ENCODE peak calls at places on chromosomes 1 and 21, in nine cellular contexts. One of them, this sample, is unnamed.

GRCh38 chr1:108053291-108054023 is 88.5 kb upstream of the VAV3 start:
- DNase-seq in spleen: no peak
- DNase-seq in tibial artery: no peak
- DNase-seq in NCI-H1092: no peak
- DNase-seq in stimulated activated effector memory CD8-positive, alpha-beta T cell treated with anti-CD3 and anti-CD28 coated beads, Interleukin-12 subunit alpha, Interleukin-12 subunit beta, amount 100 ng/mL, for 72 hours: no peak
- DNase-seq in CD4-positive, alpha-beta T cell: no peak
- DNase-seq in H9: no peak
- DNase-seq in NCI-H510A: no peak
- DNase-seq in NCI-H2081: no peak
- DNase-seq in this sample: no peak

GRCh38 chr1:119953266-119953998 is 57.1 kb upstream of the ADAM30 start:
- DNase-seq in spleen: no peak
- DNase-seq in NCI-H1092: no peak
- DNase-seq in tibial artery: no peak
- DNase-seq in H9: no peak
- DNase-seq in NCI-H510A: no peak
- DNase-seq in stimulated activated effector memory CD8-positive, alpha-beta T cell treated with anti-CD3 and anti-CD28 coated beads, Interleukin-12 subunit alpha, Interleukin-12 subunit beta, amount 100 ng/mL, for 72 hours: no peak
- DNase-seq in CD4-positive, alpha-beta T cell: no peak
- DNase-seq in NCI-H2081: no peak
- DNase-seq in this sample: no peak

GRCh38 chr21:21737186-21737585 is 739.0 kb downstream of the NCAM2 start:
- DNase-seq in NCI-H1092: no peak
- DNase-seq in CD4-positive, alpha-beta T cell: no peak
- DNase-seq in NCI-H2081: no peak
- DNase-seq in NCI-H510A: no peak
- DNase-seq in stimulated activated effector memory CD8-positive, alpha-beta T cell treated with anti-CD3 and anti-CD28 coated beads, Interleukin-12 subunit alpha, Interleukin-12 subunit beta, amount 100 ng/mL, for 72 hours: no peak
- DNase-seq in spleen: no peak
- DNase-seq in tibial artery: no peak
- DNase-seq in H9: no peak
- DNase-seq in this sample: no peak

GRCh38 chr1:157806431-157807149 is 13.3 kb downstream of the FCRL1 start:
- DNase-seq in tibial artery: no peak
- DNase-seq in stimulated activated effector memory CD8-positive, alpha-beta T cell treated with anti-CD3 and anti-CD28 coated beads, Interleukin-12 subunit alpha, Interleukin-12 subunit beta, amount 100 ng/mL, for 72 hours: no peak
- DNase-seq in NCI-H2081: no peak
- DNase-seq in NCI-H510A: no peak
- DNase-seq in NCI-H1092: no peak
- DNase-seq in spleen: peak
- DNase-seq in H9: no peak
- DNase-seq in CD4-positive, alpha-beta T cell: no peak
- DNase-seq in this sample: peak

GRCh38 chr1:230752407-230752806 is 5.2 kb downstream of the CAPN9 start:
- DNase-seq in NCI-H510A: peak
- DNase-seq in spleen: peak
- DNase-seq in tibial artery: no peak
- DNase-seq in H9: peak
- DNase-seq in NCI-H1092: peak
- DNase-seq in CD4-positive, alpha-beta T cell: no peak
- DNase-seq in NCI-H2081: no peak
- DNase-seq in stimulated activated effector memory CD8-positive, alpha-beta T cell treated with anti-CD3 and anti-CD28 coated beads, Interleukin-12 subunit alpha, Interleukin-12 subunit beta, amount 100 ng/mL, for 72 hours: no peak
- DNase-seq in this sample: no peak

GRCh38 chr1:192807968-192808587 is 761 bp upstream of the RGS2 start:
- DNase-seq in tibial artery: no peak
- DNase-seq in spleen: no peak
- DNase-seq in NCI-H2081: peak
- DNase-seq in stimulated activated effector memory CD8-positive, alpha-beta T cell treated with anti-CD3 and anti-CD28 coated beads, Interleukin-12 subunit alpha, Interleukin-12 subunit beta, amount 100 ng/mL, for 72 hours: no peak
- DNase-seq in NCI-H1092: peak
- DNase-seq in CD4-positive, alpha-beta T cell: no peak
- DNase-seq in H9: no peak
- DNase-seq in NCI-H510A: no peak
- DNase-seq in this sample: no peak

GRCh38 chr1:14486401-14487110 is 111.9 kb upstream of the KAZN start:
- DNase-seq in NCI-H2081: no peak
- DNase-seq in H9: no peak
- DNase-seq in stimulated activated effector memory CD8-positive, alpha-beta T cell treated with anti-CD3 and anti-CD28 coated beads, Interleukin-12 subunit alpha, Interleukin-12 subunit beta, amount 100 ng/mL, for 72 hours: no peak
- DNase-seq in NCI-H510A: no peak
- DNase-seq in tibial artery: peak
- DNase-seq in NCI-H1092: no peak
- DNase-seq in spleen: no peak
- DNase-seq in CD4-positive, alpha-beta T cell: no peak
- DNase-seq in this sample: no peak

GRCh38 chr1:85328713-85329376 is 52.4 kb upstream of the BCL10 start:
- DNase-seq in CD4-positive, alpha-beta T cell: no peak
- DNase-seq in NCI-H1092: no peak
- DNase-seq in NCI-H510A: no peak
- DNase-seq in H9: peak
- DNase-seq in spleen: no peak
- DNase-seq in tibial artery: no peak
- DNase-seq in stimulated activated effector memory CD8-positive, alpha-beta T cell treated with anti-CD3 and anti-CD28 coated beads, Interleukin-12 subunit alpha, Interleukin-12 subunit beta, amount 100 ng/mL, for 72 hours: no peak
- DNase-seq in NCI-H2081: no peak
- DNase-seq in this sample: no peak

GRCh38 chr1:246566128-246566807 is at the start of the genes CNST and TFB2M:
- DNase-seq in NCI-H1092: peak
- DNase-seq in stimulated activated effector memory CD8-positive, alpha-beta T cell treated with anti-CD3 and anti-CD28 coated beads, Interleukin-12 subunit alpha, Interleukin-12 subunit beta, amount 100 ng/mL, for 72 hours: peak
- DNase-seq in NCI-H2081: peak
- DNase-seq in spleen: peak
- DNase-seq in NCI-H510A: peak
- DNase-seq in CD4-positive, alpha-beta T cell: peak
- DNase-seq in tibial artery: peak
- DNase-seq in H9: peak
- DNase-seq in this sample: peak

GRCh38 chr1:85049735-85050166 is 1.5 kb upstream of the MCOLN3 start:
- DNase-seq in tibial artery: no peak
- DNase-seq in NCI-H1092: no peak
- DNase-seq in NCI-H510A: no peak
- DNase-seq in spleen: no peak
- DNase-seq in stimulated activated effector memory CD8-positive, alpha-beta T cell treated with anti-CD3 and anti-CD28 coated beads, Interleukin-12 subunit alpha, Interleukin-12 subunit beta, amount 100 ng/mL, for 72 hours: no peak
- DNase-seq in NCI-H2081: no peak
- DNase-seq in H9: peak
- DNase-seq in CD4-positive, alpha-beta T cell: no peak
- DNase-seq in this sample: no peak

GRCh38 chr1:196361112-196361714 is 247.0 kb downstream of the KCNT2 start:
- DNase-seq in NCI-H510A: no peak
- DNase-seq in NCI-H1092: no peak
- DNase-seq in NCI-H2081: no peak
- DNase-seq in CD4-positive, alpha-beta T cell: no peak
- DNase-seq in stimulated activated effector memory CD8-positive, alpha-beta T cell treated with anti-CD3 and anti-CD28 coated beads, Interleukin-12 subunit alpha, Interleukin-12 subunit beta, amount 100 ng/mL, for 72 hours: no peak
- DNase-seq in H9: no peak
- DNase-seq in spleen: no peak
- DNase-seq in tibial artery: no peak
- DNase-seq in this sample: no peak

GRCh38 chr1:35894183-35894582 is 11.2 kb downstream of the AGO1 start:
- DNase-seq in CD4-positive, alpha-beta T cell: no peak
- DNase-seq in stimulated activated effector memory CD8-positive, alpha-beta T cell treated with anti-CD3 and anti-CD28 coated beads, Interleukin-12 subunit alpha, Interleukin-12 subunit beta, amount 100 ng/mL, for 72 hours: no peak
- DNase-seq in tibial artery: no peak
- DNase-seq in NCI-H2081: no peak
- DNase-seq in H9: no peak
- DNase-seq in NCI-H510A: no peak
- DNase-seq in NCI-H1092: no peak
- DNase-seq in spleen: peak
- DNase-seq in this sample: peak

GRCh38 chr1:44010935-44011610 is 19.7 kb downstream of the CCDC24 start:
- DNase-seq in H9: no peak
- DNase-seq in spleen: no peak
- DNase-seq in NCI-H1092: no peak
- DNase-seq in CD4-positive, alpha-beta T cell: no peak
- DNase-seq in NCI-H510A: no peak
- DNase-seq in NCI-H2081: no peak
- DNase-seq in stimulated activated effector memory CD8-positive, alpha-beta T cell treated with anti-CD3 and anti-CD28 coated beads, Interleukin-12 subunit alpha, Interleukin-12 subunit beta, amount 100 ng/mL, for 72 hours: no peak
- DNase-seq in tibial artery: no peak
- DNase-seq in this sample: no peak

GRCh38 chr1:188489336-188490112 is 1660.8 kb downstream of the PLA2G4A start:
- DNase-seq in spleen: no peak
- DNase-seq in stimulated activated effector memory CD8-positive, alpha-beta T cell treated with anti-CD3 and anti-CD28 coated beads, Interleukin-12 subunit alpha, Interleukin-12 subunit beta, amount 100 ng/mL, for 72 hours: no peak
- DNase-seq in H9: peak
- DNase-seq in tibial artery: no peak
- DNase-seq in NCI-H2081: no peak
- DNase-seq in CD4-positive, alpha-beta T cell: no peak
- DNase-seq in NCI-H1092: no peak
- DNase-seq in NCI-H510A: no peak
- DNase-seq in this sample: no peak

GRCh38 chr1:30513396-30514136 is 209.8 kb downstream of the MATN1 start:
- DNase-seq in H9: peak
- DNase-seq in tibial artery: peak
- DNase-seq in spleen: peak
- DNase-seq in NCI-H1092: no peak
- DNase-seq in NCI-H510A: no peak
- DNase-seq in stimulated activated effector memory CD8-positive, alpha-beta T cell treated with anti-CD3 and anti-CD28 coated beads, Interleukin-12 subunit alpha, Interleukin-12 subunit beta, amount 100 ng/mL, for 72 hours: peak
- DNase-seq in NCI-H2081: no peak
- DNase-seq in CD4-positive, alpha-beta T cell: no peak
- DNase-seq in this sample: peak

GRCh38 chr1:10911274-10912166 is 100.9 kb upstream of the TARDBP start:
- DNase-seq in NCI-H2081: no peak
- DNase-seq in spleen: peak
- DNase-seq in stimulated activated effector memory CD8-positive, alpha-beta T cell treated with anti-CD3 and anti-CD28 coated beads, Interleukin-12 subunit alpha, Interleukin-12 subunit beta, amount 100 ng/mL, for 72 hours: no peak
- DNase-seq in CD4-positive, alpha-beta T cell: no peak
- DNase-seq in tibial artery: no peak
- DNase-seq in NCI-H510A: no peak
- DNase-seq in NCI-H1092: no peak
- DNase-seq in H9: no peak
- DNase-seq in this sample: no peak

GRCh38 chr21:17802568-17802967 is 16.6 kb downstream of the C21orf91 start:
- DNase-seq in H9: no peak
- DNase-seq in NCI-H1092: no peak
- DNase-seq in CD4-positive, alpha-beta T cell: no peak
- DNase-seq in stimulated activated effector memory CD8-positive, alpha-beta T cell treated with anti-CD3 and anti-CD28 coated beads, Interleukin-12 subunit alpha, Interleukin-12 subunit beta, amount 100 ng/mL, for 72 hours: no peak
- DNase-seq in tibial artery: no peak
- DNase-seq in NCI-H2081: no peak
- DNase-seq in spleen: no peak
- DNase-seq in NCI-H510A: no peak
- DNase-seq in this sample: no peak

GRCh38 chr21:28615276-28615675 is 377.4 kb downstream of the LTN1 start:
- DNase-seq in NCI-H1092: no peak
- DNase-seq in spleen: no peak
- DNase-seq in H9: no peak
- DNase-seq in NCI-H510A: no peak
- DNase-seq in NCI-H2081: no peak
- DNase-seq in tibial artery: no peak
- DNase-seq in CD4-positive, alpha-beta T cell: no peak
- DNase-seq in stimulated activated effector memory CD8-positive, alpha-beta T cell treated with anti-CD3 and anti-CD28 coated beads, Interleukin-12 subunit alpha, Interleukin-12 subunit beta, amount 100 ng/mL, for 72 hours: no peak
- DNase-seq in this sample: no peak

GRCh38 chr1:48223372-48224081 is 1.0 kb downstream of the SLC5A9 start:
- DNase-seq in spleen: no peak
- DNase-seq in H9: no peak
- DNase-seq in NCI-H1092: no peak
- DNase-seq in NCI-H2081: peak
- DNase-seq in CD4-positive, alpha-beta T cell: no peak
- DNase-seq in stimulated activated effector memory CD8-positive, alpha-beta T cell treated with anti-CD3 and anti-CD28 coated beads, Interleukin-12 subunit alpha, Interleukin-12 subunit beta, amount 100 ng/mL, for 72 hours: no peak
- DNase-seq in NCI-H510A: no peak
- DNase-seq in tibial artery: no peak
- DNase-seq in this sample: no peak

GRCh38 chr21:19992540-19992939 is 1005.7 kb upstream of the NCAM2 start:
- DNase-seq in spleen: no peak
- DNase-seq in stimulated activated effector memory CD8-positive, alpha-beta T cell treated with anti-CD3 and anti-CD28 coated beads, Interleukin-12 subunit alpha, Interleukin-12 subunit beta, amount 100 ng/mL, for 72 hours: no peak
- DNase-seq in CD4-positive, alpha-beta T cell: no peak
- DNase-seq in H9: no peak
- DNase-seq in NCI-H1092: no peak
- DNase-seq in NCI-H510A: no peak
- DNase-seq in NCI-H2081: no peak
- DNase-seq in tibial artery: no peak
- DNase-seq in this sample: no peak

GRCh38 chr1:57748696-57749095 is 324.8 kb upstream of the DAB1 start:
- DNase-seq in NCI-H510A: no peak
- DNase-seq in spleen: no peak
- DNase-seq in NCI-H1092: no peak
- DNase-seq in tibial artery: no peak
- DNase-seq in NCI-H2081: no peak
- DNase-seq in CD4-positive, alpha-beta T cell: no peak
- DNase-seq in H9: no peak
- DNase-seq in stimulated activated effector memory CD8-positive, alpha-beta T cell treated with anti-CD3 and anti-CD28 coated beads, Interleukin-12 subunit alpha, Interleukin-12 subunit beta, amount 100 ng/mL, for 72 hours: no peak
- DNase-seq in this sample: no peak

GRCh38 chr21:45869121-45870007 is 112.2 kb upstream of the COL6A1 start:
- DNase-seq in NCI-H1092: no peak
- DNase-seq in tibial artery: no peak
- DNase-seq in H9: peak
- DNase-seq in NCI-H2081: no peak
- DNase-seq in spleen: peak
- DNase-seq in CD4-positive, alpha-beta T cell: no peak
- DNase-seq in stimulated activated effector memory CD8-positive, alpha-beta T cell treated with anti-CD3 and anti-CD28 coated beads, Interleukin-12 subunit alpha, Interleukin-12 subunit beta, amount 100 ng/mL, for 72 hours: no peak
- DNase-seq in NCI-H510A: no peak
- DNase-seq in this sample: no peak

GRCh38 chr1:213326666-213327317 is 275.8 kb downstream of the RPS6KC1 start:
- DNase-seq in CD4-positive, alpha-beta T cell: no peak
- DNase-seq in spleen: no peak
- DNase-seq in stimulated activated effector memory CD8-positive, alpha-beta T cell treated with anti-CD3 and anti-CD28 coated beads, Interleukin-12 subunit alpha, Interleukin-12 subunit beta, amount 100 ng/mL, for 72 hours: no peak
- DNase-seq in NCI-H510A: no peak
- DNase-seq in H9: no peak
- DNase-seq in NCI-H2081: no peak
- DNase-seq in tibial artery: peak
- DNase-seq in NCI-H1092: no peak
- DNase-seq in this sample: no peak

GRCh38 chr1:98304888-98305287 is 356.6 kb upstream of the SNX7 start:
- DNase-seq in NCI-H2081: no peak
- DNase-seq in tibial artery: no peak
- DNase-seq in H9: no peak
- DNase-seq in NCI-H510A: no peak
- DNase-seq in NCI-H1092: no peak
- DNase-seq in spleen: no peak
- DNase-seq in stimulated activated effector memory CD8-positive, alpha-beta T cell treated with anti-CD3 and anti-CD28 coated beads, Interleukin-12 subunit alpha, Interleukin-12 subunit beta, amount 100 ng/mL, for 72 hours: no peak
- DNase-seq in CD4-positive, alpha-beta T cell: no peak
- DNase-seq in this sample: no peak

GRCh38 chr1:178532392-178532791 is 19.5 kb downstream of the TEX35 start:
- DNase-seq in CD4-positive, alpha-beta T cell: peak
- DNase-seq in NCI-H1092: peak
- DNase-seq in stimulated activated effector memory CD8-positive, alpha-beta T cell treated with anti-CD3 and anti-CD28 coated beads, Interleukin-12 subunit alpha, Interleukin-12 subunit beta, amount 100 ng/mL, for 72 hours: peak
- DNase-seq in NCI-H2081: peak
- DNase-seq in H9: peak
- DNase-seq in NCI-H510A: peak
- DNase-seq in tibial artery: peak
- DNase-seq in spleen: peak
- DNase-seq in this sample: peak

GRCh38 chr1:6220236-6220635 is 14.3 kb downstream of the RNF207 start:
- DNase-seq in stimulated activated effector memory CD8-positive, alpha-beta T cell treated with anti-CD3 and anti-CD28 coated beads, Interleukin-12 subunit alpha, Interleukin-12 subunit beta, amount 100 ng/mL, for 72 hours: no peak
- DNase-seq in NCI-H2081: no peak
- DNase-seq in NCI-H1092: no peak
- DNase-seq in H9: no peak
- DNase-seq in spleen: no peak
- DNase-seq in tibial artery: no peak
- DNase-seq in CD4-positive, alpha-beta T cell: no peak
- DNase-seq in NCI-H510A: no peak
- DNase-seq in this sample: no peak

GRCh38 chr21:28431527-28432200 is 561.0 kb downstream of the LTN1 start:
- DNase-seq in NCI-H2081: no peak
- DNase-seq in stimulated activated effector memory CD8-positive, alpha-beta T cell treated with anti-CD3 and anti-CD28 coated beads, Interleukin-12 subunit alpha, Interleukin-12 subunit beta, amount 100 ng/mL, for 72 hours: no peak
- DNase-seq in NCI-H510A: no peak
- DNase-seq in NCI-H1092: no peak
- DNase-seq in tibial artery: no peak
- DNase-seq in spleen: no peak
- DNase-seq in H9: no peak
- DNase-seq in CD4-positive, alpha-beta T cell: no peak
- DNase-seq in this sample: no peak

GRCh38 chr1:94922756-94923465 is 4.0 kb downstream of the CNN3 start:
- DNase-seq in H9: no peak
- DNase-seq in NCI-H2081: no peak
- DNase-seq in stimulated activated effector memory CD8-positive, alpha-beta T cell treated with anti-CD3 and anti-CD28 coated beads, Interleukin-12 subunit alpha, Interleukin-12 subunit beta, amount 100 ng/mL, for 72 hours: no peak
- DNase-seq in tibial artery: no peak
- DNase-seq in NCI-H1092: no peak
- DNase-seq in NCI-H510A: no peak
- DNase-seq in CD4-positive, alpha-beta T cell: no peak
- DNase-seq in spleen: no peak
- DNase-seq in this sample: no peak

GRCh38 chr1:189429610-189430009 is 1048.1 kb downstream of the BRINP3 start:
- DNase-seq in NCI-H1092: peak
- DNase-seq in CD4-positive, alpha-beta T cell: no peak
- DNase-seq in spleen: no peak
- DNase-seq in NCI-H2081: peak
- DNase-seq in stimulated activated effector memory CD8-positive, alpha-beta T cell treated with anti-CD3 and anti-CD28 coated beads, Interleukin-12 subunit alpha, Interleukin-12 subunit beta, amount 100 ng/mL, for 72 hours: no peak
- DNase-seq in NCI-H510A: no peak
- DNase-seq in H9: peak
- DNase-seq in tibial artery: no peak
- DNase-seq in this sample: no peak

GRCh38 chr1:187871177-187871576 is 1042.4 kb downstream of the PLA2G4A start:
- DNase-seq in spleen: no peak
- DNase-seq in CD4-positive, alpha-beta T cell: no peak
- DNase-seq in H9: no peak
- DNase-seq in NCI-H1092: no peak
- DNase-seq in NCI-H510A: no peak
- DNase-seq in NCI-H2081: no peak
- DNase-seq in stimulated activated effector memory CD8-positive, alpha-beta T cell treated with anti-CD3 and anti-CD28 coated beads, Interleukin-12 subunit alpha, Interleukin-12 subunit beta, amount 100 ng/mL, for 72 hours: no peak
- DNase-seq in tibial artery: no peak
- DNase-seq in this sample: no peak

GRCh38 chr21:27346041-27346448 is 379.2 kb upstream of the ADAMTS5 start:
- DNase-seq in stimulated activated effector memory CD8-positive, alpha-beta T cell treated with anti-CD3 and anti-CD28 coated beads, Interleukin-12 subunit alpha, Interleukin-12 subunit beta, amount 100 ng/mL, for 72 hours: no peak
- DNase-seq in H9: no peak
- DNase-seq in NCI-H2081: no peak
- DNase-seq in NCI-H1092: no peak
- DNase-seq in spleen: no peak
- DNase-seq in NCI-H510A: no peak
- DNase-seq in tibial artery: no peak
- DNase-seq in CD4-positive, alpha-beta T cell: no peak
- DNase-seq in this sample: no peak